ENCODE peak calls at places on chromosomes 12 and 14, in seven cellular contexts. One of them, this sample, is unnamed.

GRCh38 chr12:125412506-125412905 is 347.3 kb downstream of the AACS start:
- DNase-seq in activated CD4-positive, alpha-beta T cell treated with anti-CD3 and anti-CD28 coated beads for 4 hours: no peak
- DNase-seq in H9: no peak
- DNase-seq in NCI-H345: no peak
- DNase-seq in AG08395: no peak
- DNase-seq in stimulated activated CD4-positive, alpha-beta T cell treated with anti-CD3 and anti-CD28 coated beads, Interleukin-4, amount 100 ng/mL, for 24 hours: no peak
- DNase-seq in foreskin fibroblast: no peak
- DNase-seq in this sample: no peak

GRCh38 chr12:122788387-122788786 is 14.0 kb downstream of the CCDC62 start:
- DNase-seq in activated CD4-positive, alpha-beta T cell treated with anti-CD3 and anti-CD28 coated beads for 4 hours: no peak
- DNase-seq in H9: no peak
- DNase-seq in stimulated activated CD4-positive, alpha-beta T cell treated with anti-CD3 and anti-CD28 coated beads, Interleukin-4, amount 100 ng/mL, for 24 hours: no peak
- DNase-seq in foreskin fibroblast: peak
- DNase-seq in NCI-H345: no peak
- DNase-seq in AG08395: no peak
- DNase-seq in this sample: no peak

GRCh38 chr14:90344285-90344684 is 12.5 kb upstream of the NRDE2 start:
- DNase-seq in activated CD4-positive, alpha-beta T cell treated with anti-CD3 and anti-CD28 coated beads for 4 hours: no peak
- DNase-seq in AG08395: no peak
- DNase-seq in H9: no peak
- DNase-seq in stimulated activated CD4-positive, alpha-beta T cell treated with anti-CD3 and anti-CD28 coated beads, Interleukin-4, amount 100 ng/mL, for 24 hours: no peak
- DNase-seq in foreskin fibroblast: no peak
- DNase-seq in NCI-H345: no peak
- DNase-seq in this sample: no peak

GRCh38 chr14:27040552-27040951 is 442.7 kb upstream of the NOVA1 start:
- DNase-seq in H9: no peak
- DNase-seq in stimulated activated CD4-positive, alpha-beta T cell treated with anti-CD3 and anti-CD28 coated beads, Interleukin-4, amount 100 ng/mL, for 24 hours: no peak
- DNase-seq in NCI-H345: no peak
- DNase-seq in AG08395: no peak
- DNase-seq in foreskin fibroblast: no peak
- DNase-seq in activated CD4-positive, alpha-beta T cell treated with anti-CD3 and anti-CD28 coated beads for 4 hours: no peak
- DNase-seq in this sample: no peak

GRCh38 chr12:98062464-98063245 is 452.7 kb upstream of the TMPO start:
- DNase-seq in stimulated activated CD4-positive, alpha-beta T cell treated with anti-CD3 and anti-CD28 coated beads, Interleukin-4, amount 100 ng/mL, for 24 hours: no peak
- DNase-seq in activated CD4-positive, alpha-beta T cell treated with anti-CD3 and anti-CD28 coated beads for 4 hours: no peak
- DNase-seq in foreskin fibroblast: no peak
- DNase-seq in H9: no peak
- DNase-seq in NCI-H345: no peak
- DNase-seq in AG08395: no peak
- DNase-seq in this sample: no peak

GRCh38 chr12:553216-554000 is 93.7 kb downstream of the B4GALNT3 start:
- DNase-seq in H9: no peak
- DNase-seq in activated CD4-positive, alpha-beta T cell treated with anti-CD3 and anti-CD28 coated beads for 4 hours: no peak
- DNase-seq in NCI-H345: no peak
- DNase-seq in foreskin fibroblast: peak
- DNase-seq in AG08395: no peak
- DNase-seq in stimulated activated CD4-positive, alpha-beta T cell treated with anti-CD3 and anti-CD28 coated beads, Interleukin-4, amount 100 ng/mL, for 24 hours: no peak
- DNase-seq in this sample: no peak

GRCh38 chr14:105311838-105312237 is 2.7 kb upstream of the PACS2 start:
- DNase-seq in activated CD4-positive, alpha-beta T cell treated with anti-CD3 and anti-CD28 coated beads for 4 hours: no peak
- DNase-seq in H9: peak
- DNase-seq in foreskin fibroblast: no peak
- DNase-seq in stimulated activated CD4-positive, alpha-beta T cell treated with anti-CD3 and anti-CD28 coated beads, Interleukin-4, amount 100 ng/mL, for 24 hours: no peak
- DNase-seq in AG08395: no peak
- DNase-seq in NCI-H345: no peak
- DNase-seq in this sample: no peak

GRCh38 chr14:23033801-23034497 is 751 bp downstream of the PSMB5 start:
- DNase-seq in activated CD4-positive, alpha-beta T cell treated with anti-CD3 and anti-CD28 coated beads for 4 hours: peak
- DNase-seq in H9: no peak
- DNase-seq in AG08395: no peak
- DNase-seq in NCI-H345: no peak
- DNase-seq in foreskin fibroblast: no peak
- DNase-seq in stimulated activated CD4-positive, alpha-beta T cell treated with anti-CD3 and anti-CD28 coated beads, Interleukin-4, amount 100 ng/mL, for 24 hours: peak
- DNase-seq in this sample: no peak

GRCh38 chr12:116026768-116027550 is 250.5 kb downstream of the MED13L start:
- DNase-seq in AG08395: no peak
- DNase-seq in H9: no peak
- DNase-seq in NCI-H345: no peak
- DNase-seq in activated CD4-positive, alpha-beta T cell treated with anti-CD3 and anti-CD28 coated beads for 4 hours: no peak
- DNase-seq in foreskin fibroblast: no peak
- DNase-seq in stimulated activated CD4-positive, alpha-beta T cell treated with anti-CD3 and anti-CD28 coated beads, Interleukin-4, amount 100 ng/mL, for 24 hours: no peak
- DNase-seq in this sample: no peak

GRCh38 chr14:95545769-95546168 is 10.9 kb downstream of the GLRX5 start:
- DNase-seq in activated CD4-positive, alpha-beta T cell treated with anti-CD3 and anti-CD28 coated beads for 4 hours: no peak
- DNase-seq in foreskin fibroblast: peak
- DNase-seq in H9: no peak
- DNase-seq in stimulated activated CD4-positive, alpha-beta T cell treated with anti-CD3 and anti-CD28 coated beads, Interleukin-4, amount 100 ng/mL, for 24 hours: no peak
- DNase-seq in NCI-H345: no peak
- DNase-seq in AG08395: peak
- DNase-seq in this sample: no peak

GRCh38 chr12:108117163-108117849 is 11.8 kb upstream of the WSCD2 start:
- DNase-seq in activated CD4-positive, alpha-beta T cell treated with anti-CD3 and anti-CD28 coated beads for 4 hours: no peak
- DNase-seq in stimulated activated CD4-positive, alpha-beta T cell treated with anti-CD3 and anti-CD28 coated beads, Interleukin-4, amount 100 ng/mL, for 24 hours: no peak
- DNase-seq in AG08395: no peak
- DNase-seq in foreskin fibroblast: no peak
- DNase-seq in H9: peak
- DNase-seq in NCI-H345: no peak
- DNase-seq in this sample: no peak

GRCh38 chr12:110661337-110661972 is 27.5 kb downstream of the HVCN1 start:
- DNase-seq in foreskin fibroblast: no peak
- DNase-seq in H9: no peak
- DNase-seq in AG08395: no peak
- DNase-seq in NCI-H345: no peak
- DNase-seq in stimulated activated CD4-positive, alpha-beta T cell treated with anti-CD3 and anti-CD28 coated beads, Interleukin-4, amount 100 ng/mL, for 24 hours: peak
- DNase-seq in activated CD4-positive, alpha-beta T cell treated with anti-CD3 and anti-CD28 coated beads for 4 hours: peak
- DNase-seq in this sample: peak

GRCh38 chr12:109387425-109388166 is 39.9 kb downstream of the MYO1H start:
- DNase-seq in H9: peak
- DNase-seq in stimulated activated CD4-positive, alpha-beta T cell treated with anti-CD3 and anti-CD28 coated beads, Interleukin-4, amount 100 ng/mL, for 24 hours: no peak
- DNase-seq in AG08395: peak
- DNase-seq in foreskin fibroblast: peak
- DNase-seq in activated CD4-positive, alpha-beta T cell treated with anti-CD3 and anti-CD28 coated beads for 4 hours: no peak
- DNase-seq in NCI-H345: peak
- DNase-seq in this sample: no peak

GRCh38 chr14:101590616-101591015 is 29.3 kb downstream of the DIO3 start:
- DNase-seq in foreskin fibroblast: no peak
- DNase-seq in H9: no peak
- DNase-seq in AG08395: no peak
- DNase-seq in stimulated activated CD4-positive, alpha-beta T cell treated with anti-CD3 and anti-CD28 coated beads, Interleukin-4, amount 100 ng/mL, for 24 hours: no peak
- DNase-seq in activated CD4-positive, alpha-beta T cell treated with anti-CD3 and anti-CD28 coated beads for 4 hours: no peak
- DNase-seq in NCI-H345: no peak
- DNase-seq in this sample: no peak

GRCh38 chr12:110256780-110257431 is 24.1 kb upstream of the ATP2A2 start:
- DNase-seq in H9: no peak
- DNase-seq in activated CD4-positive, alpha-beta T cell treated with anti-CD3 and anti-CD28 coated beads for 4 hours: no peak
- DNase-seq in foreskin fibroblast: no peak
- DNase-seq in stimulated activated CD4-positive, alpha-beta T cell treated with anti-CD3 and anti-CD28 coated beads, Interleukin-4, amount 100 ng/mL, for 24 hours: no peak
- DNase-seq in NCI-H345: no peak
- DNase-seq in AG08395: no peak
- DNase-seq in this sample: no peak

GRCh38 chr12:8628731-8629130 is 16.1 kb upstream of the AICDA start:
- DNase-seq in stimulated activated CD4-positive, alpha-beta T cell treated with anti-CD3 and anti-CD28 coated beads, Interleukin-4, amount 100 ng/mL, for 24 hours: no peak
- DNase-seq in AG08395: peak
- DNase-seq in activated CD4-positive, alpha-beta T cell treated with anti-CD3 and anti-CD28 coated beads for 4 hours: no peak
- DNase-seq in NCI-H345: no peak
- DNase-seq in H9: no peak
- DNase-seq in foreskin fibroblast: no peak
- DNase-seq in this sample: no peak

GRCh38 chr12:1302471-1302870 is 291.9 kb downstream of the FBXL14 start:
- DNase-seq in foreskin fibroblast: no peak
- DNase-seq in stimulated activated CD4-positive, alpha-beta T cell treated with anti-CD3 and anti-CD28 coated beads, Interleukin-4, amount 100 ng/mL, for 24 hours: no peak
- DNase-seq in H9: no peak
- DNase-seq in NCI-H345: no peak
- DNase-seq in AG08395: no peak
- DNase-seq in activated CD4-positive, alpha-beta T cell treated with anti-CD3 and anti-CD28 coated beads for 4 hours: no peak
- DNase-seq in this sample: no peak